ENCODE peak calls at places on chromosomes 11 and 22, in six cellular contexts. S is PC-9; V is IMR-90; P is CD8-positive, alpha-beta T cell; K is epithelial cell of proximal tubule; R is GM06990. D is an unnamed sample.

GRCh38 chr11:125517116-125517804 is 21.2 kb upstream of the FEZ1 start:
- DNase-seq in S (no peak), P (no peak), V (peak; percentile 86), K (no peak), R (no peak), D (no peak)

GRCh38 chr11:109605006-109605405 is 183.0 kb downstream of the C11orf87 start:
- DNase-seq in R (no peak), V (no peak), K (no peak), P (no peak), S (no peak), D (no peak)

GRCh38 chr11:78812513-78813293 is 238.0 kb upstream of the NARS2 start:
- DNase-seq in P (no peak), K (no peak), R (no peak), V (peak; percentile 57), S (no peak), D (no peak)

GRCh38 chr11:73189723-73190556 is 28.1 kb upstream of the P2RY2 start:
- DNase-seq in S (no peak), P (no peak), R (no peak), K (no peak), V (no peak), D (no peak)

GRCh38 chr11:35868491-35868890 is 75.4 kb upstream of the LDLRAD3 start:
- DNase-seq in K (no peak), V (no peak), S (no peak), P (no peak), R (no peak), D (no peak)

GRCh38 chr11:11179239-11179638 is 173.8 kb downstream of the CSNK2A3 start:
- DNase-seq in P (no peak), S (no peak), K (peak; percentile 22), R (no peak), V (peak; percentile 82), D (no peak)

GRCh38 chr11:12066799-12067508 is 43.4 kb upstream of the MICAL2 start:
- DNase-seq in V (peak; percentile 56), R (no peak), P (no peak), S (peak; percentile 85), K (no peak), D (no peak)

GRCh38 chr22:26923498-26923897 is 266.1 kb downstream of the MIAT start:
- DNase-seq in S (no peak), P (no peak), V (no peak), K (no peak), R (no peak), D (no peak)

GRCh38 chr22:38163844-38164577 is 17.6 kb downstream of the PLA2G6 start:
- DNase-seq in S (no peak), R (no peak), P (no peak), K (no peak), V (no peak), D (no peak)

GRCh38 chr11:113261709-113262475 is 52.5 kb upstream of the TTC12 start:
- DNase-seq in P (no peak), S (no peak), V (peak; percentile 11), K (no peak), R (no peak), D (no peak)

GRCh38 chr11:130801287-130802146 is 114.8 kb downstream of the SNX19 start:
- DNase-seq in K (peak; percentile 76), S (no peak), P (no peak), R (no peak), V (peak; percentile 53), D (no peak)

GRCh38 chr22:45991108-45991507 is 14.1 kb upstream of the WNT7B start:
- DNase-seq in P (no peak), S (no peak), R (no peak), V (no peak), K (no peak), D (no peak)

GRCh38 chr22:50696799-50697561 is 24.4 kb downstream of the SHANK3 start:
- DNase-seq in P (no peak), S (no peak), K (no peak), R (no peak), V (no peak), D (no peak)

GRCh38 chr11:80855975-80856524 is 1415.2 kb upstream of the TENM4 start:
- DNase-seq in P (no peak), K (peak; percentile 35), R (no peak), V (no peak), S (peak; percentile 68), D (no peak)

GRCh38 chr22:41620646-41621098 is at the start of gene DESI1:
- DNase-seq in K (no peak), P (no peak), S (no peak), R (no peak), V (no peak), D (no peak)

GRCh38 chr11:27303903-27304302 is 59.1 kb downstream of the CCDC34 start:
- DNase-seq in K (no peak), R (no peak), P (no peak), S (no peak), V (no peak), D (no peak)

GRCh38 chr11:5809122-5809519 is 397 bp downstream of the OR52N2 start:
- DNase-seq in K (no peak), R (no peak), S (no peak), P (no peak), V (no peak), D (no peak)

GRCh38 chr11:30879322-30880020 is 293.3 kb upstream of the MPPED2 start:
- DNase-seq in S (no peak), K (no peak), V (no peak), R (no peak), P (no peak), D (no peak)

GRCh38 chr22:25334091-25334490 is 114.7 kb downstream of the CRYBB2 start:
- DNase-seq in S (no peak), V (peak; percentile 16), P (peak; percentile 7), R (no peak), K (no peak), D (peak; percentile 54)
- TF ChIP-seq CTCF in S (peak; percentile 55), V (peak; percentile 48), P (no peak), R (peak; percentile 77), K (peak; percentile 49), D (peak; percentile 30)

DNA sequence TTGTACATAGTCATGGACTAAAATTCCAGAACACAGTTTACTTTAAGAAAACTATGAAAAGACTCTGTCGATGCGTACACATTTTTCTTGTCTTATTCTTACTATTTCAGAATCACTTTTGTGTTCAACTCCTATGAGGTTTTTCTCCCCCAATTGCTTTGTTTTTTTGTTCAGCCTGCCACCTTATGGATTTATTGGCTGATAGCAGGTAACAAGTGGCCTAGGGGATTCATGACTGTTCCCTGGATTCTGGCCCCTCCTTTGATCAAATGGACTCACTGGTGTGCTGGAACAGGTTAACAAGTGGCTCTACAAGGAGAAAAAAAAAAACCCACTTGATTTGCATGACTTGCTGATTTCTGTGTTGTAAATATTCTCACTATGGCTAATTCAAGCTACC is 10.6 kb downstream of the MMP20 start:
- DNase-seq in K (no peak), P (no peak), S (no peak), R (no peak), V (no peak), D (no peak)
- TF ChIP-seq CTCF in K (peak; percentile 45), P (no peak), S (peak; percentile 50), R (peak; percentile 5), V (peak; percentile 4), D (no peak)

DNA sequence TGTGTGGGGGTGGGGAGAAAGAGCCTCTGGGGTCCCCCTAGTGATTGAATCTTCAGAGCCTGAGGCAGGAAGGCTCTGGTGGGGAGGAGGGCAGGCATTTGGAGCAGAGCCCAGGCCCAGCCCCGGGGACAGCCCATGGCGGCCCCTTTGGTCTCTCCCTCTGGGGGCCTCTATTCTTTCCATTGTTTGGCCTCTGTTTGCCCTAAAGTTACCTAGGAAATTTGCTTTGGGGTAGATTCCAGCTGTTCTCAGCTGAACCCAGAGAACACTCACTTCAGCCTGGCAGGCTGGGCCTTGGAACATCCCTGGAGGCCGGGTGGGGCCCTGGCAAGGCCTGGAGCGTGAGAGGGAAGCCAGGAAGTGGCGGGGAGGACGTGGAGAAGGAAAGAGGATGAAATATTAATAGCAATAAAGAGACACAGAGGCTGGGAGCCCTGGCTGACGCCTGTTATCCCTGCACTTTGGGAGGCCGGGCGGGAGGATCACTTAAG is 22.9 kb upstream of the A4GALT start:
- DNase-seq in S (no peak), K (no peak), P (no peak), R (no peak), V (no peak), D (no peak)
- TF ChIP-seq CTCF in S (no peak), K (no peak), P (no peak), R (no peak), V (no peak), D (no peak)

GRCh38 chr11:123653997-123654565 is 343 bp downstream of the SCN3B start:
- DNase-seq in S (no peak), K (no peak), V (peak; percentile 34), P (no peak), R (peak; percentile 24), D (peak; percentile 74)

GRCh38 chr11:123654566-123655081 is at the start of gene SCN3B:
- DNase-seq in S (no peak), P (no peak), R (peak; percentile 29), V (peak; percentile 61), K (no peak), D (peak; percentile 70)

GRCh38 chr11:123659311-123659710 is 4.9 kb upstream of the SCN3B start:
- DNase-seq in V (no peak), P (no peak), S (no peak), R (no peak), K (no peak), D (no peak)

GRCh38 chr11:123650901-123651300 is 3.5 kb downstream of the SCN3B start:
- DNase-seq in P (no peak), R (no peak), K (no peak), V (no peak), S (no peak), D (no peak)

GRCh38 chr11:123653405-123653996 is 923 bp downstream of the SCN3B start:
- DNase-seq in K (no peak), V (no peak), R (no peak), S (no peak), P (no peak), D (no peak)
- TF ChIP-seq CTCF in K (peak; percentile 30), V (no peak), R (peak; percentile 31), S (no peak), P (no peak), D (no peak)

DNA sequence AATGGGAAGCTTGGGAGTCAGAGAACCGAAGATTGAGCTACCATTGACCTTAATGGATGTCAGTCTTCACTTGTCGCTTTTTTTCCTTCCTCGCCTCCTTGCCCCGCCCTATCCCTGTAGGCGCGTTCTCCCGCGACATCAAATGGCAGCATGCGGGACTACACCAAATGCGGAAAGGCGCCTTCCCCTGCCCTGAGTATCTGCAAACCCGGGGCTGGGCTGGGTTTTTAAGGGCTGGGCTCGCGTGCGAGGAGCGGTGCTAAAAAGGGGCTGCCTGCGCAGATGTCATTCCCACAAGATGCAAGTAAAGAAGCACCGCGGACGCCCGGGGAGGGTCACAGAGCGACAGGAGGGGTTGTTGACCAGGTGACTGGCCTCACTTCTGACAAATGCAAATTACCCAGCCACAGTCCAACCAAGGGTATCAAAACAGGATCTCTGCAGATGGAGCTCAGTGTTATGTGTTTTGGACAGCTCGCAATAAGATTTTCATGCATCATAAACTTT is 4.7 kb upstream of the FAM111B start:
- DNase-seq in K (no peak), R (peak; percentile 88), S (no peak), P (peak; percentile 26), V (peak; percentile 13), D (peak; percentile 77)
- TF ChIP-seq CTCF in K (peak; percentile 39), R (peak; percentile 64), S (no peak), P (no peak), V (peak; percentile 27), D (peak; percentile 55)

GRCh38 chr11:115360186-115360824 is 143.9 kb downstream of the CADM1 start:
- DNase-seq in V (peak; percentile 50), S (no peak), R (no peak), P (no peak), K (no peak), D (no peak)
- TF ChIP-seq CTCF in V (peak; percentile 19), S (no peak), R (no peak), P (no peak), K (no peak), D (no peak)

D was measured in GM20000.